ENCODE peak calls at places on chromosomes 1 and 21, in six cellular contexts. B is suprapubic skin; J is HCT116; E is stimulated activated effector memory CD8-positive, alpha-beta T cell treated with anti-CD3 and anti-CD28 coated beads, Interleukin-12 subunit alpha, Interleukin-12 subunit beta, amount 100 ng/mL, for 72 hours; L is OCI-M1; H is effector CD4-positive, alpha-beta T cell. T is an unnamed sample.
A peak's percentile ranks its signal among the peaks of the same experiment; 100 is the strongest.

GRCh38 chr21:45747802-45748445 is 104.4 kb downstream of the PCBP3 start:
- DNase-seq in B (no peak), J (peak; percentile 18), E (no peak), L (no peak), H (no peak), T (no peak)

GRCh38 chr1:33326690-33327300 is 5.9 kb upstream of the A3GALT2 start:
- DNase-seq in B (no peak), J (no peak), E (no peak), L (no peak), H (no peak), T (no peak)

GRCh38 chr1:47629201-47629600 is 191.4 kb downstream of the FOXD2 start:
- DNase-seq in B (no peak), J (no peak), E (no peak), L (no peak), H (no peak), T (no peak)

GRCh38 chr1:170131450-170131849 is 14.3 kb upstream of the NTMT2 start:
- DNase-seq in B (no peak), J (no peak), E (no peak), L (no peak), H (no peak), T (no peak)

GRCh38 chr1:33086384-33086850 is 5.5 kb downstream of the AZIN2 start:
- DNase-seq in B (peak; percentile 85), J (peak; percentile 62), E (no peak), L (peak; percentile 79), H (peak; percentile 18), T (peak; percentile 33)

GRCh38 chr1:44151332-44151731 is 9.9 kb upstream of the KLF18 start:
- DNase-seq in B (no peak), J (no peak), E (no peak), L (no peak), H (no peak), T (no peak)

GRCh38 chr1:3775498-3776230 is 3.1 kb downstream of the SMIM1 start:
- DNase-seq in B (peak; percentile 78), J (peak; percentile 64), E (no peak), L (peak; percentile 96), H (peak; percentile 24), T (no peak)

GRCh38 chr21:36415375-36415774 is 30.2 kb downstream of the CHAF1B start:
- DNase-seq in B (no peak), J (no peak), E (no peak), L (no peak), H (no peak), T (no peak)

GRCh38 chr1:67711850-67712202 is 26.8 kb downstream of the GADD45A start:
- DNase-seq in B (no peak), J (no peak), E (no peak), L (peak; percentile 69), H (no peak), T (no peak)

GRCh38 chr1:116290085-116290670 is 82.9 kb upstream of the ATP1A1 start:
- DNase-seq in B (no peak), J (no peak), E (no peak), L (no peak), H (no peak), T (no peak)

GRCh38 chr1:121443131-121443530 is 258.4 kb downstream of the SRGAP2C start:
- DNase-seq in B (no peak), J (no peak), E (no peak), L (no peak), H (no peak), T (no peak)

GRCh38 chr1:174206148-174206826 is 47.0 kb downstream of the RABGAP1L start:
- DNase-seq in B (no peak), J (no peak), E (no peak), L (no peak), H (no peak), T (no peak)

GRCh38 chr1:70840260-70840953 is 207.2 kb downstream of the PTGER3 start:
- DNase-seq in B (no peak), J (no peak), E (no peak), L (no peak), H (no peak), T (no peak)

GRCh38 chr1:8816306-8816705 is 1.1 kb downstream of the RERE start:
- DNase-seq in B (no peak), J (no peak), E (no peak), L (peak; percentile 46), H (no peak), T (no peak)

GRCh38 chr1:14522331-14523241 is 75.9 kb upstream of the KAZN start:
- DNase-seq in B (peak; percentile 84), J (no peak), E (no peak), L (no peak), H (no peak), T (no peak)

GRCh38 chr1:174239541-174239940 is 80.2 kb downstream of the RABGAP1L start:
- DNase-seq in B (no peak), J (no peak), E (no peak), L (no peak), H (no peak), T (no peak)

GRCh38 chr1:6234502-6235295 is 1.1 kb downstream of the ICMT start:
- DNase-seq in B (no peak), J (no peak), E (no peak), L (peak; percentile 58), H (no peak), T (no peak)

GRCh38 chr1:19597463-19598309 is 46.4 kb upstream of the NBL1 start:
- DNase-seq in B (peak; percentile 84), J (peak; percentile 19), E (no peak), L (peak; percentile 57), H (peak; percentile 62), T (no peak)

GRCh38 chr1:23169727-23170335 is 1.2 kb upstream of the LUZP1 start:
- DNase-seq in B (peak; percentile 83), J (peak; percentile 64), E (no peak), L (peak; percentile 84), H (no peak), T (no peak)

T was measured in activated B cell treated with CpG ODN at 0.5 μM for 24 hours.